ENCODE peak calls at places on chromosomes 6 and 20, in four cellular contexts. One of them, this sample, is unnamed.

GRCh38 chr6:165049362-165049761 is 260.0 kb downstream of the C6orf118 start:
- DNase-seq in endodermal cell: peak
- DNase-seq in stomach: no peak
- DNase-seq in ureter: no peak
- DNase-seq in this sample: peak

GRCh38 chr6:100202417-100203194 is 208.6 kb upstream of the MCHR2 start:
- DNase-seq in endodermal cell: no peak
- DNase-seq in ureter: no peak
- DNase-seq in stomach: no peak
- DNase-seq in this sample: no peak

GRCh38 chr20:20525756-20526155 is 157.9 kb downstream of the INSM1 start:
- DNase-seq in ureter: no peak
- DNase-seq in endodermal cell: no peak
- DNase-seq in stomach: no peak
- DNase-seq in this sample: no peak

GRCh38 chr20:49104365-49104648 is 58.2 kb downstream of the CSE1L start:
- DNase-seq in stomach: no peak
- DNase-seq in endodermal cell: peak
- DNase-seq in ureter: no peak
- DNase-seq in this sample: peak

GRCh38 chr6:12298017-12298958 is 8.1 kb downstream of the EDN1 start:
- DNase-seq in ureter: no peak
- DNase-seq in stomach: no peak
- DNase-seq in endodermal cell: no peak
- DNase-seq in this sample: no peak

GRCh38 chr6:74638467-74638866 is 567.4 kb downstream of the COL12A1 start:
- DNase-seq in endodermal cell: no peak
- DNase-seq in stomach: no peak
- DNase-seq in ureter: no peak
- DNase-seq in this sample: no peak

GRCh38 chr20:47360207-47360488 is 3.6 kb upstream of the ZMYND8 start:
- DNase-seq in endodermal cell: no peak
- DNase-seq in ureter: peak
- DNase-seq in stomach: peak
- DNase-seq in this sample: no peak

GRCh38 chr20:44495802-44496481 is 20.3 kb downstream of the TTPAL start:
- DNase-seq in ureter: no peak
- DNase-seq in stomach: no peak
- DNase-seq in endodermal cell: no peak
- DNase-seq in this sample: no peak

GRCh38 chr6:141956046-141956761 is 176.5 kb upstream of the GJE1 start:
- DNase-seq in ureter: no peak
- DNase-seq in endodermal cell: no peak
- DNase-seq in stomach: no peak
- DNase-seq in this sample: no peak

GRCh38 chr6:128487746-128488145 is 32.7 kb downstream of the PTPRK start:
- DNase-seq in ureter: no peak
- DNase-seq in endodermal cell: no peak
- DNase-seq in stomach: no peak
- DNase-seq in this sample: no peak

GRCh38 chr20:32966881-32967781 is 37.1 kb downstream of the SUN5 start:
- DNase-seq in ureter: peak
- DNase-seq in stomach: peak
- DNase-seq in endodermal cell: peak
- DNase-seq in this sample: peak

GRCh38 chr6:111556004-111556403 is 49.7 kb downstream of the TRAF3IP2 start:
- DNase-seq in stomach: no peak
- DNase-seq in endodermal cell: no peak
- DNase-seq in ureter: no peak
- DNase-seq in this sample: no peak

GRCh38 chr6:43367245-43367984 is 2.0 kb downstream of the ZNF318 start:
- DNase-seq in ureter: no peak
- DNase-seq in endodermal cell: no peak
- DNase-seq in stomach: no peak
- DNase-seq in this sample: no peak

GRCh38 chr6:28542440-28543293 is 17.0 kb downstream of the GPX5 start:
- DNase-seq in ureter: no peak
- DNase-seq in stomach: no peak
- DNase-seq in endodermal cell: peak
- DNase-seq in this sample: peak

GRCh38 chr20:38870733-38871559 is 55.3 kb upstream of the FAM83D start:
- DNase-seq in stomach: no peak
- DNase-seq in endodermal cell: no peak
- DNase-seq in ureter: no peak
- DNase-seq in this sample: no peak

GRCh38 chr6:45955597-45955996 is 60.1 kb downstream of the CLIC5 start:
- DNase-seq in stomach: no peak
- DNase-seq in ureter: no peak
- DNase-seq in endodermal cell: no peak
- DNase-seq in this sample: no peak

GRCh38 chr20:17616480-17617211 is 46.8 kb downstream of the DSTN start:
- DNase-seq in ureter: no peak
- DNase-seq in endodermal cell: peak
- DNase-seq in stomach: peak
- DNase-seq in this sample: peak

GRCh38 chr20:10110151-10110550 is 75.4 kb downstream of the ANKEF1 start:
- DNase-seq in stomach: no peak
- DNase-seq in endodermal cell: no peak
- DNase-seq in ureter: no peak
- DNase-seq in this sample: no peak

GRCh38 chr6:163543311-163543710 is 128.8 kb downstream of the QKI start:
- DNase-seq in stomach: no peak
- DNase-seq in ureter: no peak
- DNase-seq in endodermal cell: peak
- DNase-seq in this sample: no peak

GRCh38 chr6:31877125-31877650 is 1.6 kb downstream of the SLC44A4 start:
- DNase-seq in stomach: peak
- DNase-seq in ureter: no peak
- DNase-seq in endodermal cell: no peak
- DNase-seq in this sample: no peak

GRCh38 chr6:166032366-166033171 is 135.1 kb downstream of the TBXT start:
- DNase-seq in ureter: no peak
- DNase-seq in endodermal cell: peak
- DNase-seq in stomach: no peak
- DNase-seq in this sample: peak

GRCh38 chr6:170208651-170209353 is 82.1 kb downstream of the DLL1 start:
- DNase-seq in endodermal cell: peak
- DNase-seq in stomach: peak
- DNase-seq in ureter: peak
- DNase-seq in this sample: peak

GRCh38 chr6:63491104-63491503 is 81.2 kb upstream of the LOC128125822 start:
- DNase-seq in ureter: no peak
- DNase-seq in stomach: no peak
- DNase-seq in endodermal cell: no peak
- DNase-seq in this sample: no peak

GRCh38 chr6:115891111-115891669 is 169.5 kb downstream of the FRK start:
- DNase-seq in endodermal cell: no peak
- DNase-seq in stomach: no peak
- DNase-seq in ureter: no peak
- DNase-seq in this sample: no peak

GRCh38 chr20:63850689-63851547 is 10.4 kb upstream of the ABHD16B start:
- DNase-seq in stomach: no peak
- DNase-seq in ureter: no peak
- DNase-seq in endodermal cell: peak
- DNase-seq in this sample: no peak

GRCh38 chr6:37936150-37936549 is 116.6 kb downstream of the ZFAND3 start:
- DNase-seq in stomach: no peak
- DNase-seq in endodermal cell: no peak
- DNase-seq in ureter: no peak
- DNase-seq in this sample: no peak

GRCh38 chr6:109230444-109230843 is 135.1 kb downstream of the CEP57L1 start:
- DNase-seq in endodermal cell: no peak
- DNase-seq in ureter: no peak
- DNase-seq in stomach: no peak
- DNase-seq in this sample: no peak

GRCh38 chr6:139251377-139252017 is 40.3 kb downstream of the TXLNB start:
- DNase-seq in ureter: no peak
- DNase-seq in endodermal cell: no peak
- DNase-seq in stomach: no peak
- DNase-seq in this sample: no peak

GRCh38 chr6:136628996-136629395 is 78.8 kb upstream of the MAP7 start:
- DNase-seq in endodermal cell: no peak
- DNase-seq in ureter: no peak
- DNase-seq in stomach: no peak
- DNase-seq in this sample: no peak

GRCh38 chr20:40287683-40288082 is 401.4 kb downstream of the MAFB start:
- DNase-seq in stomach: no peak
- DNase-seq in endodermal cell: no peak
- DNase-seq in ureter: no peak
- DNase-seq in this sample: no peak

GRCh38 chr6:122709922-122710512 is 69.5 kb upstream of the FABP7 start:
- DNase-seq in stomach: no peak
- DNase-seq in ureter: no peak
- DNase-seq in endodermal cell: no peak
- DNase-seq in this sample: no peak

GRCh38 chr6:24430086-24430485 is 27.4 kb downstream of the MRS2 start:
- DNase-seq in endodermal cell: no peak
- DNase-seq in stomach: no peak
- DNase-seq in ureter: no peak
- DNase-seq in this sample: no peak

GRCh38 chr6:110233769-110234374 is 53.6 kb downstream of the CDC40 start:
- DNase-seq in endodermal cell: no peak
- DNase-seq in ureter: no peak
- DNase-seq in stomach: no peak
- DNase-seq in this sample: no peak

GRCh38 chr6:17015551-17016381 is 86.1 kb upstream of the STMND1 start:
- DNase-seq in endodermal cell: no peak
- DNase-seq in stomach: no peak
- DNase-seq in ureter: peak
- DNase-seq in this sample: peak

GRCh38 chr6:165468836-165469235 is 159.4 kb upstream of the C6orf118 start:
- DNase-seq in stomach: no peak
- DNase-seq in endodermal cell: no peak
- DNase-seq in ureter: no peak
- DNase-seq in this sample: no peak

GRCh38 chr6:118408863-118409262 is 139.2 kb upstream of the PLN start:
- DNase-seq in ureter: no peak
- DNase-seq in endodermal cell: peak
- DNase-seq in stomach: no peak
- DNase-seq in this sample: peak

GRCh38 chr6:38784506-38785235 is 69.6 kb downstream of the DNAH8 start:
- DNase-seq in endodermal cell: no peak
- DNase-seq in ureter: no peak
- DNase-seq in stomach: no peak
- DNase-seq in this sample: no peak

GRCh38 chr6:170037541-170038250 is 253.2 kb downstream of the DLL1 start:
- DNase-seq in ureter: peak
- DNase-seq in stomach: peak
- DNase-seq in endodermal cell: no peak
- DNase-seq in this sample: no peak

This sample was measured in H9.